ENCODE peak calls at places on chromosomes 16 and 17, in four cellular contexts. U, X, A and Z are unnamed samples.

GRCh38 chr17:28950752-28951427 is 428 bp downstream of the PHF12 start:
- DNase-seq in X (no peak), U (no peak), A (no peak), Z (no peak)

GRCh38 chr17:38703742-38704644 is 1.1 kb upstream of the MLLT6 start:
- DNase-seq in A (peak), X (no peak), U (no peak), Z (peak)

GRCh38 chr17:6305613-6306360 is 129.1 kb downstream of the AIPL1 start:
- DNase-seq in A (no peak), X (no peak), U (no peak), Z (no peak)

GRCh38 chr17:860805-861204 is 78.7 kb downstream of the MRM3 start:
- DNase-seq in U (no peak), X (no peak), A (no peak), Z (no peak)

GRCh38 chr17:550776-551175 is 163.9 kb downstream of the VPS53 start:
- DNase-seq in U (no peak), A (no peak), X (no peak), Z (no peak)

GRCh38 chr17:7095642-7096041 is 15.6 kb upstream of the CLEC10A start:
- DNase-seq in X (peak), U (no peak), A (no peak), Z (no peak)

GRCh38 chr16:19860146-19861030 is 24.3 kb downstream of the GPRC5B start:
- DNase-seq in X (no peak), A (no peak), U (no peak), Z (no peak)

GRCh38 chr17:38418693-38419507 is 9.4 kb upstream of the ARHGAP23 start:
- DNase-seq in X (no peak), A (no peak), U (no peak), Z (no peak)

GRCh38 chr16:25416002-25416401 is 158.4 kb upstream of the ZKSCAN2 start:
- DNase-seq in X (no peak), A (no peak), U (no peak), Z (no peak)

GRCh38 chr17:43530303-43531081 is 15.6 kb downstream of the ETV4 start:
- DNase-seq in A (no peak), X (no peak), U (no peak), Z (peak)

GRCh38 chr17:20174588-20175265 is 165.6 kb downstream of the SPECC1 start:
- DNase-seq in U (no peak), A (no peak), X (no peak), Z (no peak)

GRCh38 chr16:65222049-65222448 is 100.2 kb upstream of the CDH11 start:
- DNase-seq in U (no peak), X (no peak), A (no peak), Z (no peak)

GRCh38 chr16:53692146-53692545 is 11.5 kb downstream of the RPGRIP1L start:
- DNase-seq in X (no peak), U (peak), A (no peak), Z (no peak)

GRCh38 chr17:73956595-73957465 is 246.6 kb upstream of the RPL38 start:
- DNase-seq in U (peak), A (peak), X (no peak), Z (peak)

GRCh38 chr17:5405400-5405799 is 14.1 kb downstream of the NUP88 start:
- DNase-seq in U (no peak), X (no peak), A (no peak), Z (no peak)

GRCh38 chr17:1495265-1495664 is 2.8 kb upstream of the MYO1C start:
- DNase-seq in A (no peak), U (no peak), X (no peak), Z (no peak)

DNA sequence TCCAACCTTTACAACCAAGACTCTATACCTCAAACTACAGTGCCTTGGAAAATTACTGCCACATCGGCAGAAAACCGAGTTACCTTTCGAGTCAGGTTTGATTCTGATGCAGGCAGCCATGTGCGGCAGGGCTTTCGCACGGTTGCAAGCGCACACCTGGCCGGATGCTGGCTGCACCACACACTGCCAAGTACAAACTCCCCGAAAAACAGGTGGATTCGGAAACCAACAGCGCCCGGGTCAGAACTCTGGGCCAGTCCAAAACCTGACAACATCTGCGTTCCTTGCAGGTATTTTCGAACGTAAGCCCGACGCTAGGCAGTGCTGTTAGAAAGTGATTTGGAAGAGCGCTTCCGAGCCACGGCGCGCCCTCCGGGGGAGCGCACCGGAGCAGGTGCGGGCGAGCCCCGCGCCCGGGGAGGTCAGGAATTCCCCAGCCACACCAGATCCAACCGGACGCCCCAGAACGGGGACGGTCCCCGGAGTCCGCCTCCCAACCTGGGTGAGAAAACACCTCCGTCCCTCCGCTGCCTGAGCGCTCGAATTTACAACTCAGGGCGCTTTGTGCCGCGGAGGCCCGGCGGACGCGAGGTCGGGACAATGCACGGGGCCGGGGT is 1.2 kb downstream of the USP7 start:
- DNase-seq in U (no peak), A (peak), X (no peak), Z (no peak)
- TF ChIP-seq CTCF in U (no peak), A (no peak), X (no peak), Z (no peak)

DNA sequence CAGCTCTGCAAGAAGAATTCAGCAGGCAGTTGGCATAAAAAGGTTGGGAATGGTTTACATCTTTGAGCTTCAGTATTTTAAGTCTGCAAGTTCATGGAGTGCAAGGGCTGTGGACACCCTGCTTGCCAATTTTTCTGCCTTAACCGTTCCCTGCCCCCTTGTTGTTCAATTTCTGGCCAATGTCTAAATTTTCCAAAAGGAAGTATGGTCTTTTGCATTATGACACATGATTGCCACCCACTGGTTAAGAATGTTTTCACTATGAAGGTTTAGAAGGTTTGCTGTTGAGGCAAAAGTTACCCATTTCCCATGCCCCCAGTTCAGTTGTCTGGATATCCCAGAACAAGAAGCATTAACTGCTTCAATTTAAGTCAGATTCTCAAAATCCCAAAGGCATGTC is 441.9 kb downstream of the CDH13 start:
- DNase-seq in A (no peak), X (no peak), U (no peak), Z (no peak)
- TF ChIP-seq CTCF in A (no peak), X (no peak), U (no peak), Z (no peak)

GRCh38 chr16:88892065-88892464 is 25.6 kb upstream of the PABPN1L start:
- DNase-seq in U (no peak), A (no peak), X (no peak), Z (no peak)

GRCh38 chr16:88893127-88893968 is 26.9 kb upstream of the PABPN1L start:
- DNase-seq in X (no peak), U (no peak), A (no peak), Z (no peak)

GRCh38 chr16:88888778-88889387 is 22.4 kb upstream of the PABPN1L start:
- DNase-seq in U (no peak), X (no peak), A (no peak), Z (no peak)

GRCh38 chr16:88888057-88888777 is 21.8 kb upstream of the PABPN1L start:
- DNase-seq in U (no peak), X (peak), A (no peak), Z (no peak)

DNA sequence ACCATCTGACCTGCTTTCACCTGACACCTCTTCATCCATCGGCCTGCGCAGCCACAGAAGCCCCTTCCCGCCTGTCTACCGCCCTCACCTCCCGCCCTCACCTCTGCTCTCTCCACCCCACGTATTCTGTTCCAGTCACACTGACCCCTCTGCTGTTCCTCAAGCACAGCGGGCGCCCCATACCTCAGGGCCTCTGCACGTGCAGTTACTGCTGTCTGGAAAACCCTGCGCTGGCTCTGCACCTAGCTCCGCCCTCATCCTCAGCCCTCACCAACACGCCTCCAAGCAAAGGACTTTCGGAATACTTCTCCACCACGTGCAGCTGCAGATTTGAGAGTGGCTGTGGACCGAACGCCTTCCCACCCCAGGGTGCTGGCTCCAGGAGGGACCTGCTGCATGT is 24.6 kb upstream of the PABPN1L start:
- DNase-seq in U (no peak), A (no peak), X (no peak), Z (no peak)
- TF ChIP-seq CTCF in U (no peak), A (no peak), X (no peak), Z (no peak)

DNA sequence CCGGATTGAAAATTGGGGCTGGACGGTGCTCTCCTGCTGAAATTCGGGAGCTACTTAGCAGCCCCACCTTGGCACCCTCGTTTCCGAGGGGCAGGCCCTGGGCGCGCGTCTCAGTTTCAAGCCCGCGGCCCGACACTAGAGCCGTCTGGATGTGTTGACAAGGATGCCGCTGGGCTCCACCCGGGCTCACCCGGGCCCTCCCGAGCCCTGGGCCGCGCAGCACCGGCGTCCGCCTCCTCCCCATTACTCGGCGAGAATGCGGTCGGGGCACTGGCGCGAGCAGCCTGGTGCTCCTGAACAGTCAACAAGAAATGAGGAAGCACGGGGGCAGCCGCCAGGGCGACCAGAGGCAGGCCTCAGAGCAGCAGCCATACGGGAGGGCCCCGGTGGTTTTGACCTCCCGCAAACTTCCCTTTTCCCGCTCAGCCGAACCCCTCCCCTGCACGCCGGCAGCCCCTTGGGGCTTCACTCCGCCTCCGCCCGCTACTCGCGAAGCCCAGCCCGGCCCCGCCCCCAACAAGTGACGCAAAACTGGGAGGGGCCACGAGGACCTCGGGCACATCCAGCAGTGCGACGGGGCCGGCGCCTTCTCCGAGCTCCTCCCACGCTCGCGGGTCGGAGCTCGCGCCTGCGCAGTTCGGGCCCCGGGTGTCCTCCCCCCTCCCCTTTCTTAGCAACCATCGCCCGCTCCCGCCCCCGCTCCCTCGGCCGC is 447 bp upstream of the SEC14L1 start:
- DNase-seq in A (peak), X (peak), U (peak), Z (peak)
- TF ChIP-seq CTCF in A (no peak), X (no peak), U (no peak), Z (peak)

DNA sequence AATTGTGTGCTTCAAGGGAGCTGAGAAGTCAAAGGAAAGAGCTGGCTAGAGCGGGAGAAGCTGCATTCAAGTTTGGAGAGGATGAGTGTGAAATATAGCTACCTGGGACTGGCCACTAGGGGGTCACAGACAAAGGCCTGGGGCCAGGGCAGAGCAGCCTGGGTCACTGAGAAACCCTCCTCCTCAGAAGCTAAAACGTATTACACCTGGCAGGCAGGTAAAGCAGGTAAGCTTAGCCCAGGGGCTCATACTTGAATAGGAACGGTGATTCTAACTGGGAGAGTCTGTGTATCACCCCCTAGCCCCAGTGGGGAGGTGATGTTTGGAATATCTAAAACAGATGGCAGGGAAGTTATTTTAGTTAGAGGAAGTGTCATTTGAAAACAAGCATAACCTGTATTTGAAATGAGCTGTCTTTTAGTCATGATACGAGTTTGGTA is 6.8 kb downstream of the KRT37 start:
- DNase-seq in A (peak), X (no peak), U (no peak), Z (no peak)
- TF ChIP-seq CTCF in A (peak), X (peak), U (peak), Z (peak)

GRCh38 chr17:11296994-11297393 is 56.0 kb downstream of the SHISA6 start:
- DNase-seq in U (peak), A (no peak), X (no peak), Z (no peak)
- TF ChIP-seq CTCF in U (peak), A (no peak), X (no peak), Z (peak)

GRCh38 chr16:66926171-66926570 is 836 bp upstream of the RRAD start:
- DNase-seq in A (peak), X (no peak), U (no peak), Z (no peak)

GRCh38 chr16:66923247-66923851 is 2.0 kb downstream of the RRAD start:
- DNase-seq in U (no peak), A (no peak), X (no peak), Z (no peak)

GRCh38 chr16:66925322-66925840 is at the start of gene RRAD:
- DNase-seq in X (no peak), A (peak), U (no peak), Z (no peak)

GRCh38 chr16:66923866-66924265 is 1.5 kb downstream of the RRAD start:
- DNase-seq in U (no peak), X (no peak), A (no peak), Z (no peak)

GRCh38 chr16:66924527-66925321 is 611 bp downstream of the RRAD start:
- DNase-seq in A (peak), X (no peak), U (no peak), Z (peak)
- TF ChIP-seq CTCF in A (peak), X (peak), U (peak), Z (peak)

GRCh38 chr16:559411-560207 is 585 bp upstream of the PRR35 start:
- DNase-seq in U (no peak), X (no peak), A (no peak), Z (no peak)

GRCh38 chr16:557463-558297 is 2.5 kb upstream of the PRR35 start:
- DNase-seq in U (no peak), X (no peak), A (no peak), Z (no peak)

GRCh38 chr16:559021-559380 is 1.2 kb upstream of the PRR35 start:
- DNase-seq in X (no peak), U (no peak), A (no peak), Z (no peak)

GRCh38 chr16:560221-560700 is at the start of gene PRR35:
- DNase-seq in A (no peak), U (no peak), X (no peak), Z (no peak)

GRCh38 chr16:558298-559020 is 1.7 kb upstream of the PRR35 start:
- DNase-seq in X (no peak), U (no peak), A (no peak), Z (no peak)
- TF ChIP-seq CTCF in X (no peak), U (no peak), A (no peak), Z (no peak)

DNA sequence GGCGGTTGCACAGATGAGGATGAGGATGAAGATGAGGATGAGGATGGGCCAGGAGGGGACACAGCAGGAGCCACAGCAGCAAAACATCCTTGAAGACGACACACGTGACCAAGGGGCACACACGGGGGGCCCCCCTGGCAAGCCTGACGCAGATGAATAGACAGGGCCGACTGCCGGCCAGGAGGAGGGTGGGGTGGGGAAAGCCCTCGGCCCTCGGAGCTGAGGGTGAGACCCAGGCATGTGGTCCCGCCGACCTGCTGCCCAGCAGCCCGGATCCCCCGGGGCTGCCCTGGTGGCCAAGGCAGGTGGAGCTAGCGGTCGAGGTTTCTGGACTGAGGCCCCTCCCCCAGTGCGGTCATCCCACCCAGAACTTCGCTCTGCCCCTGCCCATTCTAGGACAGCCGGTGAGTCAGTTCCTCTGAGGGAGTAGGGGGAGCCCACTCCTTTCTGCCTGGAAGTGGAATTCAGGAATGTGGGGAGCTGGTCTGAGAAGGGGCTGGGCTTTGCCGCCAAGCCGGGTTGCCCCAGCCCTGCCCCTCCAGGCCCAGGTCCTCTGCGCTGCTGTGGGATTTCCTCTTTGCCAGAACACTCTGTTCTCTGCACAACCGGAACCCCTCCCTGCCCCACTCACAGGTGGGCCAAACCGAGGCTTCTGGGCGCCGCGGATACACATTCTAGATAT is 9.9 kb downstream of the CYGB start:
- DNase-seq in A (peak), X (no peak), U (no peak), Z (no peak)
- TF ChIP-seq CTCF in A (no peak), X (no peak), U (no peak), Z (no peak)

DNA sequence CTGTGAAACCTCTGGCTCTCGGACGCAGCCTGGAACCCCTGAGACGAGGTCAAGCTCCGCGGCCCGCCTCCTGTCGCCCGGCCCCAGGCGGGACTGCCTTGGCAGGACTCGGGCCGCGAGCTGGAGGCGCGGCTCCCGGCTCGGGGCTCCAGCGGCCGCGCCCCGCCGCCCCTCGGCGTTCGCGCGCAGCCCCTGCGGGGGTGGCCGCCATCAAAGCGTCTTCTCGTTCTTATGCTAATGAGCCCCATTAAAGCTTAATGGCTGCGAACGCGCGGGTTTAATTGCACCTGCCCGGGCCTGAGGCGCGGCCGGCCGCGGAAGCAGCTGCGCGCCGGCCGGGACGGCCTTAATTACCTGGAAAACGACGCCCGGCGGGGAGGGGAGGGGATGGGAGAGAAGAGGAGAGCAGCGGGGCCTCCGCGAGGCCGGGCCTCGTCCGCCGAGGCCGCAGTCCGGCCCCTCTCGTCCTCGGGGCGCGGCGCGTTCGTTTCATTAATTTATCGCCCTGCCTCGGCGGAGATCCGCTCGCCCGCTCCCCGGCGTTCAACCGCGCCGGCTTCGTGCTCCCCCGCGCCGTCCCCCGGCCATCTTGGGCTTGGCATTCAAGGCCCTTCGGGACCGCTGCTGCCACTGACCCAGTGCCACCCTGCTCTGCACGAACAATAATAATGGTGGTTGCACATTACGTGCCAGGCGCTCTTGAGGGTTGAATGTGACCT is 19.2 kb downstream of the RAI1 start:
- DNase-seq in A (no peak), X (no peak), U (no peak), Z (no peak)
- TF ChIP-seq CTCF in A (no peak), X (no peak), U (no peak), Z (no peak)